ENCODE peak calls at places on chromosome X, in five cellular contexts. R is fibroblast of villous mesenchyme, C is pons, B is GM13976, H is EL. X is an unnamed sample.

GRCh38 chrX:48558270-48558669 is 16.0 kb upstream of the RBM3 start:
- DNase-seq in R (peak), C (no peak), B (no peak), H (peak), X (no peak)

GRCh38 chrX:20217279-20217678 is 49.4 kb downstream of the RPS6KA3 start:
- DNase-seq in R (peak), C (no peak), B (no peak), H (peak), X (no peak)

GRCh38 chrX:30887721-30888120 is 1.3 kb downstream of the TAB3 start:
- DNase-seq in R (no peak), C (no peak), B (peak), H (no peak), X (no peak)

GRCh38 chrX:30153881-30154260 is 61.5 kb upstream of the MAGEB2 start:
- DNase-seq in R (peak), C (no peak), B (no peak), H (no peak), X (no peak)

GRCh38 chrX:41720125-41720780 is 3.7 kb upstream of the GPR82 start:
- DNase-seq in R (no peak), C (no peak), B (peak), H (no peak), X (no peak)

GRCh38 chrX:129690435-129690834 is 35.7 kb upstream of the APLN start:
- DNase-seq in R (no peak), C (no peak), B (no peak), H (no peak), X (no peak)

GRCh38 chrX:47802589-47802988 is 34.1 kb upstream of the ZNF81 start:
- DNase-seq in R (peak), C (peak), B (no peak), H (peak), X (no peak)

GRCh38 chrX:8639949-8640348 is 92.0 kb downstream of the ANOS1 start:
- DNase-seq in R (no peak), C (no peak), B (no peak), H (no peak), X (no peak)

GRCh38 chrX:24761306-24761705 is 67.6 kb downstream of the POLA1 start:
- DNase-seq in R (no peak), C (no peak), B (no peak), H (no peak), X (no peak)

GRCh38 chrX:10685923-10686595 is 65.7 kb upstream of the MID1 start:
- DNase-seq in R (no peak), C (no peak), B (no peak), H (peak), X (no peak)

GRCh38 chrX:23365541-23365940 is 30.9 kb downstream of the PTCHD1 start:
- DNase-seq in R (no peak), C (no peak), B (no peak), H (no peak), X (no peak)

GRCh38 chrX:11242704-11243103 is 50.5 kb upstream of the AMELX start:
- DNase-seq in R (no peak), C (no peak), B (no peak), H (no peak), X (no peak)

GRCh38 chrX:17242470-17242869 is 132.5 kb upstream of the NHS start:
- DNase-seq in R (peak), C (peak), B (peak), H (peak), X (peak)

GRCh38 chrX:150544222-150544787 is 24.1 kb upstream of the MTM1 start:
- DNase-seq in R (no peak), C (no peak), B (peak), H (no peak), X (peak)

GRCh38 chrX:81195712-81196111 is 6.0 kb downstream of the HMGN5 start:
- DNase-seq in R (peak), C (peak), B (no peak), H (peak), X (peak)

GRCh38 chrX:97119474-97120109 is 235.9 kb downstream of the RPA4 start:
- DNase-seq in R (no peak), C (no peak), B (no peak), H (no peak), X (no peak)

GRCh38 chrX:17547658-17548057 is 172.7 kb downstream of the NHS start:
- DNase-seq in R (peak), C (no peak), B (no peak), H (peak), X (no peak)

GRCh38 chrX:85109235-85109634 is 105.6 kb downstream of the APOOL start:
- DNase-seq in R (no peak), C (no peak), B (peak), H (peak), X (peak)

GRCh38 chrX:26286836-26287235 is 70.9 kb downstream of the MAGEB5 start:
- DNase-seq in R (no peak), C (no peak), B (no peak), H (no peak), X (no peak)

GRCh38 chrX:22278375-22278774 is 5.7 kb downstream of the CBLL2 start:
- DNase-seq in R (no peak), C (no peak), B (peak), H (peak), X (peak)

GRCh38 chrX:107678957-107679740 is 50.8 kb downstream of the PRPS1 start:
- DNase-seq in R (peak), C (no peak), B (no peak), H (peak), X (no peak)

GRCh38 chrX:115561605-115562491 is 874 bp downstream of the PLS3 start:
- DNase-seq in R (peak), C (peak), B (peak), H (peak), X (peak)

X was measured in mesendoderm.